ENCODE peak calls at places on chromosomes 2 and 18, in seven cellular contexts. One of them, this sample, is unnamed.

GRCh38 chr2:196230051-196230450 is 58.7 kb upstream of the STK17B start:
- DNase-seq in stimulated activated CD4-positive, alpha-beta T cell treated with anti-CD3 and anti-CD28 coated beads, TNF-alpha, amount 100 ng/mL, for 24 hours: no peak
- DNase-seq in neural progenitor cell: no peak
- DNase-seq in iPS DF 19.7: no peak
- DNase-seq in KBM-7: no peak
- DNase-seq in caudate nucleus: no peak
- DNase-seq in endothelial cell: no peak
- DNase-seq in this sample: no peak

GRCh38 chr18:26034850-26035497 is 55.4 kb downstream of the SS18 start:
- DNase-seq in stimulated activated CD4-positive, alpha-beta T cell treated with anti-CD3 and anti-CD28 coated beads, TNF-alpha, amount 100 ng/mL, for 24 hours: no peak
- DNase-seq in neural progenitor cell: no peak
- DNase-seq in iPS DF 19.7: no peak
- DNase-seq in KBM-7: no peak
- DNase-seq in caudate nucleus: no peak
- DNase-seq in endothelial cell: no peak
- DNase-seq in this sample: no peak

GRCh38 chr18:25560369-25560768 is 208.4 kb upstream of the ZNF521 start:
- DNase-seq in stimulated activated CD4-positive, alpha-beta T cell treated with anti-CD3 and anti-CD28 coated beads, TNF-alpha, amount 100 ng/mL, for 24 hours: no peak
- DNase-seq in neural progenitor cell: no peak
- DNase-seq in iPS DF 19.7: no peak
- DNase-seq in KBM-7: no peak
- DNase-seq in caudate nucleus: peak; percentile 2
- DNase-seq in endothelial cell: no peak
- DNase-seq in this sample: no peak

GRCh38 chr2:113175736-113176695 is 2.2 kb downstream of the PSD4 start:
- DNase-seq in stimulated activated CD4-positive, alpha-beta T cell treated with anti-CD3 and anti-CD28 coated beads, TNF-alpha, amount 100 ng/mL, for 24 hours: no peak
- DNase-seq in neural progenitor cell: no peak
- DNase-seq in iPS DF 19.7: no peak
- DNase-seq in KBM-7: peak; percentile 16
- DNase-seq in caudate nucleus: no peak
- DNase-seq in endothelial cell: no peak
- DNase-seq in this sample: no peak

GRCh38 chr18:44579028-44579692 is 101.5 kb upstream of the SETBP1 start:
- DNase-seq in stimulated activated CD4-positive, alpha-beta T cell treated with anti-CD3 and anti-CD28 coated beads, TNF-alpha, amount 100 ng/mL, for 24 hours: no peak
- DNase-seq in neural progenitor cell: peak; percentile 64
- DNase-seq in iPS DF 19.7: no peak
- DNase-seq in KBM-7: peak; percentile 3
- DNase-seq in caudate nucleus: no peak
- DNase-seq in endothelial cell: no peak
- DNase-seq in this sample: no peak

GRCh38 chr2:217853301-217853881 is 149.4 kb downstream of the TNS1 start:
- DNase-seq in stimulated activated CD4-positive, alpha-beta T cell treated with anti-CD3 and anti-CD28 coated beads, TNF-alpha, amount 100 ng/mL, for 24 hours: no peak
- DNase-seq in neural progenitor cell: peak; percentile 46
- DNase-seq in iPS DF 19.7: no peak
- DNase-seq in KBM-7: no peak
- DNase-seq in caudate nucleus: peak; percentile 54
- DNase-seq in endothelial cell: no peak
- DNase-seq in this sample: peak; percentile 51

GRCh38 chr2:66789741-66790140 is 354.8 kb downstream of the MEIS1 start:
- DNase-seq in stimulated activated CD4-positive, alpha-beta T cell treated with anti-CD3 and anti-CD28 coated beads, TNF-alpha, amount 100 ng/mL, for 24 hours: no peak
- DNase-seq in neural progenitor cell: no peak
- DNase-seq in iPS DF 19.7: no peak
- DNase-seq in KBM-7: no peak
- DNase-seq in caudate nucleus: no peak
- DNase-seq in endothelial cell: no peak
- DNase-seq in this sample: no peak

GRCh38 chr2:17319090-17319489 is 199.2 kb downstream of the RAD51AP2 start:
- DNase-seq in stimulated activated CD4-positive, alpha-beta T cell treated with anti-CD3 and anti-CD28 coated beads, TNF-alpha, amount 100 ng/mL, for 24 hours: no peak
- DNase-seq in neural progenitor cell: no peak
- DNase-seq in iPS DF 19.7: no peak
- DNase-seq in KBM-7: no peak
- DNase-seq in caudate nucleus: no peak
- DNase-seq in endothelial cell: no peak
- DNase-seq in this sample: no peak

GRCh38 chr2:179694963-179695362 is 166.4 kb downstream of the ZNF385B start:
- DNase-seq in stimulated activated CD4-positive, alpha-beta T cell treated with anti-CD3 and anti-CD28 coated beads, TNF-alpha, amount 100 ng/mL, for 24 hours: no peak
- DNase-seq in neural progenitor cell: no peak
- DNase-seq in iPS DF 19.7: no peak
- DNase-seq in KBM-7: no peak
- DNase-seq in caudate nucleus: no peak
- DNase-seq in endothelial cell: no peak
- DNase-seq in this sample: no peak

GRCh38 chr2:240596491-240596931 is 10.0 kb downstream of the CAPN10 start:
- DNase-seq in stimulated activated CD4-positive, alpha-beta T cell treated with anti-CD3 and anti-CD28 coated beads, TNF-alpha, amount 100 ng/mL, for 24 hours: no peak
- DNase-seq in neural progenitor cell: no peak
- DNase-seq in iPS DF 19.7: no peak
- DNase-seq in KBM-7: no peak
- DNase-seq in caudate nucleus: peak; percentile 86
- DNase-seq in endothelial cell: no peak
- DNase-seq in this sample: no peak

GRCh38 chr2:235444101-235444597 is 49.7 kb upstream of the AGAP1 start:
- DNase-seq in stimulated activated CD4-positive, alpha-beta T cell treated with anti-CD3 and anti-CD28 coated beads, TNF-alpha, amount 100 ng/mL, for 24 hours: no peak
- DNase-seq in neural progenitor cell: no peak
- DNase-seq in iPS DF 19.7: no peak
- DNase-seq in KBM-7: no peak
- DNase-seq in caudate nucleus: no peak
- DNase-seq in endothelial cell: no peak
- DNase-seq in this sample: no peak

GRCh38 chr2:174682578-174683391 is 81.5 kb downstream of the CHRNA1 start:
- DNase-seq in stimulated activated CD4-positive, alpha-beta T cell treated with anti-CD3 and anti-CD28 coated beads, TNF-alpha, amount 100 ng/mL, for 24 hours: peak; percentile 34
- DNase-seq in neural progenitor cell: peak; percentile 84
- DNase-seq in iPS DF 19.7: peak; percentile 17
- DNase-seq in KBM-7: peak; percentile 60
- DNase-seq in caudate nucleus: peak; percentile 40
- DNase-seq in endothelial cell: peak; percentile 74
- DNase-seq in this sample: peak; percentile 76

GRCh38 chr2:20050712-20051517 is 513 bp downstream of the LAPTM4A start:
- DNase-seq in stimulated activated CD4-positive, alpha-beta T cell treated with anti-CD3 and anti-CD28 coated beads, TNF-alpha, amount 100 ng/mL, for 24 hours: no peak
- DNase-seq in neural progenitor cell: peak; percentile 87
- DNase-seq in iPS DF 19.7: peak; percentile 30
- DNase-seq in KBM-7: no peak
- DNase-seq in caudate nucleus: peak; percentile 34
- DNase-seq in endothelial cell: peak; percentile 53
- DNase-seq in this sample: peak; percentile 70

GRCh38 chr2:232249096-232249495 is 129.5 kb upstream of the ALPP start:
- DNase-seq in stimulated activated CD4-positive, alpha-beta T cell treated with anti-CD3 and anti-CD28 coated beads, TNF-alpha, amount 100 ng/mL, for 24 hours: no peak
- DNase-seq in neural progenitor cell: no peak
- DNase-seq in iPS DF 19.7: no peak
- DNase-seq in KBM-7: no peak
- DNase-seq in caudate nucleus: no peak
- DNase-seq in endothelial cell: no peak
- DNase-seq in this sample: no peak

GRCh38 chr18:11310476-11311086 is 161.2 kb upstream of the PIEZO2 start:
- DNase-seq in stimulated activated CD4-positive, alpha-beta T cell treated with anti-CD3 and anti-CD28 coated beads, TNF-alpha, amount 100 ng/mL, for 24 hours: peak; percentile 4
- DNase-seq in neural progenitor cell: peak; percentile 67
- DNase-seq in iPS DF 19.7: no peak
- DNase-seq in KBM-7: peak; percentile 46
- DNase-seq in caudate nucleus: no peak
- DNase-seq in endothelial cell: peak; percentile 76
- DNase-seq in this sample: peak; percentile 43

GRCh38 chr2:30869988-30870387 is 62.7 kb upstream of the CAPN13 start:
- DNase-seq in stimulated activated CD4-positive, alpha-beta T cell treated with anti-CD3 and anti-CD28 coated beads, TNF-alpha, amount 100 ng/mL, for 24 hours: no peak
- DNase-seq in neural progenitor cell: no peak
- DNase-seq in iPS DF 19.7: no peak
- DNase-seq in KBM-7: no peak
- DNase-seq in caudate nucleus: no peak
- DNase-seq in endothelial cell: no peak
- DNase-seq in this sample: no peak

GRCh38 chr2:107529146-107529545 is 297.5 kb upstream of the RGPD4 start:
- DNase-seq in stimulated activated CD4-positive, alpha-beta T cell treated with anti-CD3 and anti-CD28 coated beads, TNF-alpha, amount 100 ng/mL, for 24 hours: no peak
- DNase-seq in neural progenitor cell: no peak
- DNase-seq in iPS DF 19.7: no peak
- DNase-seq in KBM-7: no peak
- DNase-seq in caudate nucleus: no peak
- DNase-seq in endothelial cell: no peak
- DNase-seq in this sample: no peak